ENCODE peak calls at places on chromosomes 13 and 19, in six cellular contexts. B is ascending aorta; U is H9; V is CD4-positive, alpha-beta T cell; G is AG10803; L is gastrocnemius medialis. N is an unnamed sample.

GRCh38 chr19:53541971-53542370 is 4.0 kb downstream of the ZNF331 start:
- DNase-seq in B (no peak), U (no peak), V (no peak), G (no peak), L (no peak), N (no peak)

GRCh38 chr13:106587787-106588186 is 19.9 kb upstream of the ARGLU1 start:
- DNase-seq in B (no peak), U (no peak), V (no peak), G (no peak), L (no peak), N (no peak)

GRCh38 chr13:103884139-103884723 is 818.0 kb upstream of the SLC10A2 start:
- DNase-seq in B (no peak), U (no peak), V (no peak), G (no peak), L (no peak), N (no peak)

GRCh38 chr19:9939301-9939913 is 3.1 kb upstream of the OLFM2 start:
- DNase-seq in B (no peak), U (peak; percentile 37), V (no peak), G (peak; percentile 34), L (no peak), N (no peak)

GRCh38 chr13:99959538-99960230 is 11.9 kb downstream of the ZIC5 start:
- DNase-seq in B (peak; percentile 44), U (no peak), V (no peak), G (no peak), L (no peak), N (no peak)

GRCh38 chr13:114318624-114319023 is 4.3 kb downstream of the CHAMP1 start:
- DNase-seq in B (no peak), U (no peak), V (no peak), G (no peak), L (no peak), N (no peak)

GRCh38 chr13:51501592-51502205 is 48.9 kb upstream of the INTS6 start:
- DNase-seq in B (no peak), U (no peak), V (no peak), G (peak; percentile 63), L (no peak), N (peak; percentile 74)

GRCh38 chr13:62193919-62194318 is 778.3 kb upstream of the PCDH20 start:
- DNase-seq in B (no peak), U (no peak), V (no peak), G (no peak), L (no peak), N (no peak)

GRCh38 chr19:17248011-17248776 is 2.5 kb upstream of the NR2F6 start:
- DNase-seq in B (no peak), U (peak; percentile 90), V (no peak), G (no peak), L (no peak), N (no peak)

GRCh38 chr19:42113641-42114348 is 18.5 kb downstream of the POU2F2 start:
- DNase-seq in B (peak; percentile 69), U (peak; percentile 80), V (no peak), G (peak; percentile 97), L (peak; percentile 30), N (peak; percentile 98)

GRCh38 chr13:75321084-75321483 is 160.9 kb downstream of the TBC1D4 start:
- DNase-seq in B (no peak), U (no peak), V (no peak), G (no peak), L (no peak), N (no peak)

GRCh38 chr13:98406971-98407370 is 169.9 kb downstream of the STK24 start:
- DNase-seq in B (peak; percentile 24), U (no peak), V (no peak), G (no peak), L (no peak), N (no peak)

GRCh38 chr19:3949997-3950859 is 17.4 kb downstream of the NMRK2 start:
- DNase-seq in B (no peak), U (no peak), V (no peak), G (no peak), L (peak; percentile 57), N (no peak)

GRCh38 chr19:35134601-35135091 is at the start of gene LGI4:
- DNase-seq in B (no peak), U (no peak), V (no peak), G (no peak), L (no peak), N (no peak)

GRCh38 chr19:18339703-18340102 is 695 bp upstream of the PGPEP1 start:
- DNase-seq in B (no peak), U (peak; percentile 64), V (no peak), G (no peak), L (peak; percentile 40), N (peak; percentile 10)

GRCh38 chr19:1309977-1310852 is 24.5 kb downstream of the EFNA2 start:
- DNase-seq in B (no peak), U (no peak), V (no peak), G (no peak), L (no peak), N (no peak)

GRCh38 chr19:1244693-1245451 is 3.3 kb downstream of the ATP5F1D start:
- DNase-seq in B (no peak), U (no peak), V (no peak), G (no peak), L (peak; percentile 95), N (no peak)

GRCh38 chr19:34711890-34712289 is 22.2 kb upstream of the ZNF181 start:
- DNase-seq in B (no peak), U (peak; percentile 57), V (no peak), G (no peak), L (no peak), N (no peak)

GRCh38 chr13:93172109-93172508 is 54.5 kb upstream of the GPC6 start:
- DNase-seq in B (no peak), U (no peak), V (no peak), G (no peak), L (no peak), N (no peak)
- TF ChIP-seq CTCF in B (no peak), U (peak; percentile 76), V (no peak), G (peak; percentile 26), L (no peak), N (peak; percentile 72)

GRCh38 chr19:58368561-58369360 is 6.2 kb upstream of the ZNF497 start:
- DNase-seq in B (no peak), U (peak; percentile 31), V (no peak), G (no peak), L (no peak), N (no peak)
- TF ChIP-seq CTCF in B (no peak), U (no peak), V (no peak), G (no peak), L (no peak), N (no peak)

DNA sequence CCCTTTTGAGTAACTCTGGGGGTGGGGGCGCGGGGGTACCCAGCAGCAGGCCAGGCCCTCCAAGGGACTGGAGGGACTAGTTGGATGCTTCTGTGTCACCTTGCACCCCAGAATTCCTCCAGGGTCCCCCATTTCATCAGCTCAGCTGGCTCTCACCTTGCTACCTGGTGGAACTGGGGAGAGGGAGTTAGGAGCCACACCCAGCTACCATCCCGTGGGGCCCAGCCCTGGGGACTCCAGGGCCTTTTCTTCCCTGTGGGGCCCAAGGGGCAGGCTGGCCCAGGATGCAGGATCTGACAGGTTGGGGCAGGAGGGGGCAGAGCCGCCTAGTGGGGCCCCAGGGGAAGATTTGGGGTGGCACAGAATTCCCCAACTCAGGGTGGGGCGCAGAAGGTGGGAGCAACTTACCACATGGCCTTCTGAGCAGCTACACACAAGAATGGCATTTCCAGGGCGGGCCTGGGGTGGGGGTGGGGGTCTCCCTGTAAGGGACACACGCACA is 32.8 kb upstream of the NANOS3 start:
- DNase-seq in B (no peak), U (no peak), V (no peak), G (no peak), L (no peak), N (no peak)
- TF ChIP-seq CTCF in B (no peak), U (no peak), V (no peak), G (no peak), L (no peak), N (no peak)

GRCh38 chr19:50518091-50519005 is 4.6 kb upstream of the ASPDH start:
- DNase-seq in B (no peak), U (peak; percentile 69), V (no peak), G (no peak), L (no peak), N (no peak)
- TF ChIP-seq CTCF in B (no peak), U (peak; percentile 74), V (no peak), G (no peak), L (no peak), N (peak; percentile 60)

GRCh38 chr19:2867025-2867991 is at the start of gene ZNF556:
- DNase-seq in B (no peak), U (no peak), V (no peak), G (peak; percentile 91), L (peak; percentile 84), N (no peak)
- TF ChIP-seq CTCF in B (no peak), U (no peak), V (no peak), G (no peak), L (no peak), N (no peak)

GRCh38 chr13:86795858-86796257 is 875.3 kb upstream of the SLITRK5 start:
- DNase-seq in B (no peak), U (no peak), V (no peak), G (no peak), L (no peak), N (no peak)

GRCh38 chr13:86788624-86789023 is 882.5 kb upstream of the SLITRK5 start:
- DNase-seq in B (no peak), U (no peak), V (no peak), G (no peak), L (no peak), N (no peak)

DNA sequence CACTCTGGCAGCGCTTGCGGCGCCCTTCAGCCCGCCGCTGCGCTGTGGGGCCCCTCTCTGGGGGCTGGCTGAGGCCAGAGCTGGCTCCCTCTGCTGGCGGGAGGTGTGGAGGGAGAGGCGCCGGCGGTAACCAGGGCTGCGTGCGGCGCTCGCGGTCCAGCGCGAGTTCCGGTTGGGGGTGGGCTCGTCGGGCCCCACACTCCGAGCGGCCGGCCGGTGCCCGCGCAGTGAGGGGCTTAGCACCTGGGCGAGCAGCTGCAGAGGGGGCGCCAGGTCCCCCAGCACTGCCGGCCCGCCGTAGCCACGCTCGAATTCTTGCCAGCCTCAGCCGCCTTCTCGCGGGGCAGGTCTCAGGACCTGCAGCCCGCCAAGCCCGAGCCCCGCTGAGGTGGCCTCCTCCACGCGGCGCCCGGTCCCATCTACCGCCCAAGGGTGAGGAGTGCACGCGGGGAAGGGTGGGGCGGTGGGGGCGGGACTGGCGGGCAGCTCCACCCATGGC is 879.0 kb upstream of the SLITRK5 start:
- DNase-seq in B (no peak), U (peak; percentile 47), V (no peak), G (no peak), L (no peak), N (no peak)
- TF ChIP-seq CTCF in B (no peak), U (peak; percentile 32), V (no peak), G (no peak), L (no peak), N (no peak)

N was measured in HFFc6.